ENCODE peak calls at places on chromosomes 13 and 19, in four cellular contexts. One of them, this sample, is unnamed.

GRCh38 chr13:110017379-110017778 is 231.0 kb upstream of the IRS2 start:
- DNase-seq in NCI-H345: no peak
- DNase-seq in activated CD4-positive, alpha-beta T cell treated with anti-CD3 and anti-CD28 coated beads for 48 hours: no peak
- DNase-seq in fibroblast of the aortic adventitia: peak; percentile 89
- DNase-seq in this sample: no peak

GRCh38 chr13:33490461-33491327 is 205.1 kb upstream of the STARD13 start:
- DNase-seq in NCI-H345: no peak
- DNase-seq in activated CD4-positive, alpha-beta T cell treated with anti-CD3 and anti-CD28 coated beads for 48 hours: no peak
- DNase-seq in fibroblast of the aortic adventitia: peak; percentile 29
- DNase-seq in this sample: no peak

GRCh38 chr13:105410602-105411001 is 1124.9 kb downstream of the EFNB2 start:
- DNase-seq in NCI-H345: no peak
- DNase-seq in activated CD4-positive, alpha-beta T cell treated with anti-CD3 and anti-CD28 coated beads for 48 hours: peak; percentile 49
- DNase-seq in fibroblast of the aortic adventitia: peak; percentile 1
- DNase-seq in this sample: peak; percentile 54

GRCh38 chr13:108227651-108228272 is 9.6 kb downstream of the ABHD13 start:
- DNase-seq in NCI-H345: peak; percentile 8
- DNase-seq in activated CD4-positive, alpha-beta T cell treated with anti-CD3 and anti-CD28 coated beads for 48 hours: no peak
- DNase-seq in fibroblast of the aortic adventitia: peak; percentile 71
- DNase-seq in this sample: peak; percentile 21

GRCh38 chr19:30022659-30023058 is 80.6 kb downstream of the URI1 start:
- DNase-seq in NCI-H345: no peak
- DNase-seq in activated CD4-positive, alpha-beta T cell treated with anti-CD3 and anti-CD28 coated beads for 48 hours: no peak
- DNase-seq in fibroblast of the aortic adventitia: no peak
- DNase-seq in this sample: no peak

GRCh38 chr19:40139533-40140287 is 49.0 kb upstream of the ZNF780A start:
- DNase-seq in NCI-H345: peak; percentile 80
- DNase-seq in activated CD4-positive, alpha-beta T cell treated with anti-CD3 and anti-CD28 coated beads for 48 hours: no peak
- DNase-seq in fibroblast of the aortic adventitia: peak; percentile 75
- DNase-seq in this sample: peak; percentile 68

GRCh38 chr13:20798027-20798426 is 24.3 kb upstream of the EEF1AKMT1 start:
- DNase-seq in NCI-H345: no peak
- DNase-seq in activated CD4-positive, alpha-beta T cell treated with anti-CD3 and anti-CD28 coated beads for 48 hours: no peak
- DNase-seq in fibroblast of the aortic adventitia: no peak
- DNase-seq in this sample: no peak

GRCh38 chr13:74730556-74731331 is 596.5 kb upstream of the KLF12 start:
- DNase-seq in NCI-H345: no peak
- DNase-seq in activated CD4-positive, alpha-beta T cell treated with anti-CD3 and anti-CD28 coated beads for 48 hours: no peak
- DNase-seq in fibroblast of the aortic adventitia: peak; percentile 2
- DNase-seq in this sample: no peak

GRCh38 chr19:12527034-12527836 is 24.0 kb downstream of the ZNF564 start:
- DNase-seq in NCI-H345: no peak
- DNase-seq in activated CD4-positive, alpha-beta T cell treated with anti-CD3 and anti-CD28 coated beads for 48 hours: no peak
- DNase-seq in fibroblast of the aortic adventitia: peak; percentile 36
- DNase-seq in this sample: no peak

GRCh38 chr13:75789451-75790197 is 153.5 kb downstream of the LMO7 start:
- DNase-seq in NCI-H345: no peak
- DNase-seq in activated CD4-positive, alpha-beta T cell treated with anti-CD3 and anti-CD28 coated beads for 48 hours: no peak
- DNase-seq in fibroblast of the aortic adventitia: no peak
- DNase-seq in this sample: no peak

GRCh38 chr13:50119593-50119992 is 104.3 kb downstream of the KCNRG start:
- DNase-seq in NCI-H345: no peak
- DNase-seq in activated CD4-positive, alpha-beta T cell treated with anti-CD3 and anti-CD28 coated beads for 48 hours: no peak
- DNase-seq in fibroblast of the aortic adventitia: peak; percentile 38
- DNase-seq in this sample: peak; percentile 81

GRCh38 chr13:49690133-49690989 is 925 bp downstream of the EBPL start:
- DNase-seq in NCI-H345: no peak
- DNase-seq in activated CD4-positive, alpha-beta T cell treated with anti-CD3 and anti-CD28 coated beads for 48 hours: peak; percentile 21
- DNase-seq in fibroblast of the aortic adventitia: peak; percentile 86
- DNase-seq in this sample: no peak

This sample was measured in NCI-H2171 treated with DMSO at 0.1 percent for 48 hours.